ENCODE peak calls at places on chromosomes 2 and 18, in four cellular contexts. J is HS-27A, M is AG04449, I is D341Med. S is an unnamed sample.

GRCh38 chr2:143530753-143531152 is 401.5 kb downstream of the ARHGAP15 start:
- DNase-seq in J (no peak), M (no peak), I (no peak), S (no peak)

GRCh38 chr2:174333017-174333501 is 1.7 kb upstream of the SP9 start:
- DNase-seq in J (no peak), M (no peak), I (no peak), S (no peak)

GRCh38 chr2:132757676-132758075 is 87.7 kb upstream of the LYPD1 start:
- DNase-seq in J (no peak), M (peak), I (no peak), S (no peak)

GRCh38 chr2:69253893-69254292 is 133.1 kb downstream of the GFPT1 start:
- DNase-seq in J (peak), M (peak), I (no peak), S (peak)

GRCh38 chr2:70920367-70920715 is 15.4 kb upstream of the ATP6V1B1 start:
- DNase-seq in J (no peak), M (no peak), I (no peak), S (no peak)

GRCh38 chr2:71974846-71975245 is 172.8 kb downstream of the CYP26B1 start:
- DNase-seq in J (no peak), M (peak), I (no peak), S (peak)

GRCh38 chr2:181991171-181991885 is 5.7 kb downstream of the PPP1R1C start:
- DNase-seq in J (no peak), M (no peak), I (no peak), S (no peak)

GRCh38 chr2:179226961-179227259 is 37.7 kb downstream of the SESTD1 start:
- DNase-seq in J (no peak), M (no peak), I (no peak), S (no peak)

GRCh38 chr18:37567061-37567993 is 1.7 kb upstream of the CELF4 start:
- DNase-seq in J (no peak), M (no peak), I (peak), S (no peak)

GRCh38 chr2:118014492-118014824 is 588 bp upstream of the CCDC93 start:
- DNase-seq in J (no peak), M (no peak), I (no peak), S (no peak)

S was measured in iris pigment epithelial cell.